ENCODE peak calls at places on chromosomes 13 and 19, in nine cellular contexts. G is WTC11; A is cardiac muscle cell; X is bronchial epithelial cell; R is fibroblast of lung; Q is CD8-positive, alpha-beta T cell; P is psoas muscle; Z is CD4-positive, alpha-beta T cell; M is PC-3. C is an unnamed sample.
A peak's percentile ranks its signal among the peaks of the same experiment; 100 is the strongest.

GRCh38 chr19:39347332-39348227 is 5.4 kb downstream of the SAMD4B start:
- DNase-seq in G (no peak), A (peak; percentile 11), X (no peak), R (no peak), Q (no peak), P (no peak), Z (no peak), M (no peak), C (no peak)

GRCh38 chr13:34627499-34627898 is 314.6 kb upstream of the NBEA start:
- DNase-seq in G (no peak), A (no peak), X (no peak), R (no peak), Q (no peak), P (no peak), Z (no peak), M (no peak), C (no peak)

GRCh38 chr19:49119411-49120324 is at the start of gene PPFIA3:
- DNase-seq in G (peak; percentile 63), A (peak; percentile 73), X (no peak), R (peak; percentile 51), Q (no peak), P (peak; percentile 72), Z (no peak), M (peak; percentile 46), C (peak; percentile 65)

GRCh38 chr19:33686246-33686645 is 64.5 kb downstream of the CHST8 start:
- DNase-seq in G (no peak), A (no peak), X (no peak), R (no peak), Q (no peak), P (no peak), Z (no peak), M (no peak), C (no peak)

GRCh38 chr19:27753622-27754021 is 1459.3 kb downstream of the UQCRFS1 start:
- DNase-seq in G (no peak), A (no peak), X (no peak), R (no peak), Q (no peak), P (no peak), Z (no peak), M (no peak), C (no peak)

GRCh38 chr13:44879452-44880058 is 109.7 kb downstream of the NUFIP1 start:
- DNase-seq in G (no peak), A (peak; percentile 77), X (peak; percentile 55), R (peak; percentile 62), Q (no peak), P (no peak), Z (no peak), M (peak; percentile 50), C (no peak)

GRCh38 chr19:11224429-11224828 is 15.0 kb upstream of the ANGPTL8 start:
- DNase-seq in G (no peak), A (no peak), X (no peak), R (no peak), Q (no peak), P (no peak), Z (no peak), M (no peak), C (no peak)

GRCh38 chr19:35115538-35115951 is at the start of gene FXYD3:
- DNase-seq in G (no peak), A (no peak), X (peak; percentile 41), R (no peak), Q (no peak), P (no peak), Z (no peak), M (peak; percentile 34), C (no peak)

GRCh38 chr19:31112158-31112557 is 237.1 kb downstream of the TSHZ3 start:
- DNase-seq in G (no peak), A (no peak), X (no peak), R (no peak), Q (no peak), P (no peak), Z (no peak), M (no peak), C (no peak)

GRCh38 chr19:5891938-5892771 is 11.4 kb downstream of the NDUFA11 start:
- DNase-seq in G (peak; percentile 53), A (peak; percentile 66), X (no peak), R (peak; percentile 41), Q (no peak), P (no peak), Z (no peak), M (peak; percentile 60), C (peak; percentile 47)

GRCh38 chr19:14383898-14384669 is 2.8 kb downstream of the ADGRE5 start:
- DNase-seq in G (no peak), A (peak; percentile 55), X (peak; percentile 40), R (peak; percentile 49), Q (no peak), P (no peak), Z (peak; percentile 46), M (peak; percentile 56), C (no peak)

GRCh38 chr13:113559061-113559460 is 25.5 kb upstream of the TFDP1 start:
- DNase-seq in G (no peak), A (no peak), X (no peak), R (no peak), Q (no peak), P (no peak), Z (no peak), M (no peak), C (no peak)

GRCh38 chr19:33239223-33239975 is 13.7 kb upstream of the SLC7A10 start:
- DNase-seq in G (no peak), A (no peak), X (no peak), R (no peak), Q (no peak), P (no peak), Z (no peak), M (no peak), C (no peak)

GRCh38 chr13:99237981-99238662 is 20.1 kb downstream of the GPR18 start:
- DNase-seq in G (no peak), A (no peak), X (no peak), R (no peak), Q (no peak), P (no peak), Z (no peak), M (no peak), C (no peak)

GRCh38 chr13:24068472-24068871 is 92.0 kb upstream of the SPATA13 start:
- DNase-seq in G (no peak), A (no peak), X (no peak), R (no peak), Q (no peak), P (no peak), Z (no peak), M (no peak), C (no peak)

GRCh38 chr19:43532571-43532961 is 422 bp upstream of the ZNF575 start:
- DNase-seq in G (peak; percentile 24), A (no peak), X (no peak), R (no peak), Q (no peak), P (no peak), Z (no peak), M (no peak), C (no peak)

GRCh38 chr19:4977299-4978174 is 8.6 kb downstream of the KDM4B start:
- DNase-seq in G (no peak), A (peak; percentile 92), X (peak; percentile 67), R (peak; percentile 90), Q (no peak), P (peak; percentile 49), Z (no peak), M (no peak), C (no peak)

DNA sequence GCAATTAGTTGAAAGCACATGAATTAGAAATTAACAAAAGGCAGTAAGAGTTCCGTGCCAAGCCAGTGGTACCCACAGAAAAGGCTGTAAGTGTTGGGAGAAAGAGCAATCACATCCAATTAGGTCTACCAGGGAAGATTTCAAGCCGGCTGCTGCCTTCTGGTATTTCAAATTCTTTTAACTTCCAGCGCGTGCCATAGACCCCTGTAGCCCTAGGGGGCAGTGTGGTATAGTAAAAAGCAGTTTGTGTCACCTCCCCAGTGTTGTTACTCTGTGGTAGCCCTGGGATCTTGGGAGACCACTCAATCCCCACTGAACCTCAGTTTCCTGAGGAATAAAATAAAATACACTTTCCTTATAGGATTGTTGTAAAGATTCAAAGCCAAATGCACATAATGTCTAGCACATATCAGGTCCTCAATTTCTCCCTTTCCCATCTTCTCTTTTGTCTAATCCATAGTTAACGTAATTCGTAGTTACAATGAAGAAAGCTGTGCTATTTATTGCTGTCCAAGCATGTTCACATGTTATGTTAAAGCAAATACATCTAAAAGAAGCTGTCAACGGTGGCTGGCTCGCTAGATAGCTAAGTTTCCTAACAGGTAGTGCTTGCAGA is 230.2 kb downstream of the TDRD3 start:
- DNase-seq in G (peak; percentile 75), A (peak; percentile 48), X (peak; percentile 31), R (peak; percentile 2), Q (no peak), P (no peak), Z (no peak), M (peak; percentile 56), C (peak; percentile 30)
- TF ChIP-seq CTCF in G (peak; percentile 81), A (peak; percentile 72), X (peak; percentile 68), R (peak; percentile 57), Q (no peak), P (no peak), Z (no peak), M (peak; percentile 71), C (peak; percentile 84)

DNA sequence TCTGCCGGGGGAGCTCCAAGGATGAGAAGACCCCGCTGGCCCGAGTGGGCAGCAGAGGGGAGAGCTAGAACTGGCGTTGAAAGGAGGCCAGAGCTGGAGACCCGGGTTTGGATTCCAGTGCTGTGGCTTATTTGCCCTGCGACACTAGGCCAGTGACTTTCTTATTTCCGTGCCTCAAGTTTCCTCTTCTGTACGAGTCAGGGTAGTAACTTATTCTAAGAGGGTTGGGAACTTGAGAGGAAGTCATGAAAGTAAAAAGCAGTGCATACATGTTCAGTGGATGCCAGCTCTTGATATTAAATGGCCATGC is 670 bp downstream of the FAM32A start:
- DNase-seq in G (no peak), A (no peak), X (no peak), R (no peak), Q (no peak), P (no peak), Z (peak; percentile 40), M (peak; percentile 28), C (no peak)
- TF ChIP-seq CTCF in G (no peak), A (peak; percentile 48), X (peak; percentile 61), R (peak; percentile 50), Q (no peak), P (peak; percentile 23), Z (peak; percentile 43), M (peak; percentile 58), C (peak; percentile 53)

GRCh38 chr13:33272531-33273124 is 12.9 kb downstream of the STARD13 start:
- DNase-seq in G (no peak), A (no peak), X (peak; percentile 62), R (no peak), Q (no peak), P (no peak), Z (no peak), M (peak; percentile 57), C (no peak)
- TF ChIP-seq CTCF in G (no peak), A (no peak), X (no peak), R (no peak), Q (no peak), P (no peak), Z (no peak), M (no peak), C (no peak)

GRCh38 chr19:36418287-36419001 is at the start of gene ZFP82:
- DNase-seq in G (peak; percentile 86), A (peak; percentile 90), X (peak; percentile 37), R (peak; percentile 81), Q (peak; percentile 87), P (peak; percentile 85), Z (peak; percentile 69), M (peak; percentile 25), C (peak; percentile 84)

GRCh38 chr19:36420961-36421748 is 2.7 kb upstream of the ZFP82 start:
- DNase-seq in G (peak; percentile 67), A (peak; percentile 75), X (no peak), R (peak; percentile 46), Q (no peak), P (peak; percentile 18), Z (no peak), M (no peak), C (peak; percentile 10)

GRCh38 chr19:36421749-36422481 is 3.5 kb upstream of the ZFP82 start:
- DNase-seq in G (no peak), A (peak; percentile 5), X (no peak), R (no peak), Q (no peak), P (no peak), Z (no peak), M (no peak), C (no peak)

GRCh38 chr19:36423925-36424324 is 5.5 kb upstream of the ZFP82 start:
- DNase-seq in G (no peak), A (no peak), X (no peak), R (no peak), Q (no peak), P (no peak), Z (no peak), M (no peak), C (no peak)
- TF ChIP-seq CTCF in G (no peak), A (no peak), X (no peak), R (no peak), Q (no peak), P (no peak), Z (no peak), M (no peak), C (no peak)

C was measured in progenitor cell of endocrine pancreas.